ENCODE peak calls at places on chromosome 11, in ten cellular contexts. One of them, this sample, is unnamed.

GRCh38 chr11:73856001-73856663 is 20.5 kb downstream of the COA4 start:
- DNase-seq in adrenal gland: no peak
- DNase-seq in brain microvascular endothelial cell: no peak
- DNase-seq in neural progenitor cell: no peak
- DNase-seq in CD8-positive, alpha-beta memory T cell: no peak
- DNase-seq in foreskin fibroblast: no peak
- DNase-seq in HL-60: no peak
- DNase-seq in OCI-LY7: no peak
- DNase-seq in CD4-positive, alpha-beta memory T cell: no peak
- DNase-seq in breast epithelium: no peak
- DNase-seq in this sample: peak

GRCh38 chr11:31884080-31884479 is 73.0 kb upstream of the PAX6 start:
- DNase-seq in breast epithelium: no peak
- DNase-seq in CD4-positive, alpha-beta memory T cell: no peak
- DNase-seq in neural progenitor cell: no peak
- DNase-seq in HL-60: no peak
- DNase-seq in adrenal gland: no peak
- DNase-seq in brain microvascular endothelial cell: no peak
- DNase-seq in foreskin fibroblast: no peak
- DNase-seq in CD8-positive, alpha-beta memory T cell: no peak
- DNase-seq in OCI-LY7: peak
- DNase-seq in this sample: no peak

GRCh38 chr11:126061707-126062678 is 673 bp downstream of the CDON start:
- DNase-seq in brain microvascular endothelial cell: no peak
- DNase-seq in neural progenitor cell: peak
- DNase-seq in OCI-LY7: peak
- DNase-seq in HL-60: no peak
- DNase-seq in CD8-positive, alpha-beta memory T cell: no peak
- DNase-seq in CD4-positive, alpha-beta memory T cell: peak
- DNase-seq in breast epithelium: no peak
- DNase-seq in foreskin fibroblast: peak
- DNase-seq in adrenal gland: peak
- DNase-seq in this sample: peak

GRCh38 chr11:2832718-2833020 is 52.9 kb downstream of the CDKN1C start:
- DNase-seq in foreskin fibroblast: no peak
- DNase-seq in OCI-LY7: no peak
- DNase-seq in adrenal gland: no peak
- DNase-seq in neural progenitor cell: no peak
- DNase-seq in CD4-positive, alpha-beta memory T cell: no peak
- DNase-seq in HL-60: no peak
- DNase-seq in brain microvascular endothelial cell: no peak
- DNase-seq in breast epithelium: no peak
- DNase-seq in CD8-positive, alpha-beta memory T cell: no peak
- DNase-seq in this sample: no peak

GRCh38 chr11:10906521-10906920 is 48.7 kb upstream of the ZBED5 start:
- DNase-seq in CD4-positive, alpha-beta memory T cell: no peak
- DNase-seq in HL-60: no peak
- DNase-seq in CD8-positive, alpha-beta memory T cell: no peak
- DNase-seq in foreskin fibroblast: peak
- DNase-seq in neural progenitor cell: no peak
- DNase-seq in adrenal gland: no peak
- DNase-seq in OCI-LY7: no peak
- DNase-seq in breast epithelium: no peak
- DNase-seq in brain microvascular endothelial cell: peak
- DNase-seq in this sample: no peak

GRCh38 chr11:132048040-132048439 is 677.6 kb downstream of the NTM start:
- DNase-seq in neural progenitor cell: no peak
- DNase-seq in brain microvascular endothelial cell: no peak
- DNase-seq in breast epithelium: no peak
- DNase-seq in HL-60: no peak
- DNase-seq in OCI-LY7: no peak
- DNase-seq in CD8-positive, alpha-beta memory T cell: no peak
- DNase-seq in adrenal gland: no peak
- DNase-seq in foreskin fibroblast: no peak
- DNase-seq in CD4-positive, alpha-beta memory T cell: no peak
- DNase-seq in this sample: no peak

GRCh38 chr11:105297463-105297862 is 157.9 kb upstream of the CARD18 start:
- DNase-seq in CD8-positive, alpha-beta memory T cell: no peak
- DNase-seq in OCI-LY7: no peak
- DNase-seq in breast epithelium: no peak
- DNase-seq in HL-60: no peak
- DNase-seq in foreskin fibroblast: peak
- DNase-seq in CD4-positive, alpha-beta memory T cell: no peak
- DNase-seq in brain microvascular endothelial cell: no peak
- DNase-seq in adrenal gland: no peak
- DNase-seq in neural progenitor cell: no peak
- DNase-seq in this sample: no peak

GRCh38 chr11:107853070-107853469 is 5.5 kb downstream of the SLC35F2 start:
- DNase-seq in CD8-positive, alpha-beta memory T cell: no peak
- DNase-seq in HL-60: no peak
- DNase-seq in OCI-LY7: no peak
- DNase-seq in foreskin fibroblast: no peak
- DNase-seq in CD4-positive, alpha-beta memory T cell: no peak
- DNase-seq in neural progenitor cell: no peak
- DNase-seq in brain microvascular endothelial cell: no peak
- DNase-seq in adrenal gland: no peak
- DNase-seq in breast epithelium: no peak
- DNase-seq in this sample: no peak

GRCh38 chr11:10628506-10629236 is 60.2 kb upstream of the LYVE1 start:
- DNase-seq in neural progenitor cell: no peak
- DNase-seq in brain microvascular endothelial cell: no peak
- DNase-seq in breast epithelium: no peak
- DNase-seq in OCI-LY7: peak
- DNase-seq in CD8-positive, alpha-beta memory T cell: no peak
- DNase-seq in foreskin fibroblast: no peak
- DNase-seq in HL-60: no peak
- DNase-seq in CD4-positive, alpha-beta memory T cell: peak
- DNase-seq in adrenal gland: no peak
- DNase-seq in this sample: no peak

GRCh38 chr11:2693271-2693833 is 6.4 kb downstream of the KCNQ1OT1 start:
- DNase-seq in CD8-positive, alpha-beta memory T cell: no peak
- DNase-seq in neural progenitor cell: peak
- DNase-seq in brain microvascular endothelial cell: no peak
- DNase-seq in OCI-LY7: no peak
- DNase-seq in adrenal gland: no peak
- DNase-seq in foreskin fibroblast: no peak
- DNase-seq in CD4-positive, alpha-beta memory T cell: no peak
- DNase-seq in HL-60: no peak
- DNase-seq in breast epithelium: no peak
- DNase-seq in this sample: no peak

GRCh38 chr11:124823512-124824376 is 23.5 kb upstream of the MSANTD2 start:
- DNase-seq in adrenal gland: no peak
- DNase-seq in neural progenitor cell: no peak
- DNase-seq in OCI-LY7: no peak
- DNase-seq in brain microvascular endothelial cell: no peak
- DNase-seq in CD4-positive, alpha-beta memory T cell: no peak
- DNase-seq in HL-60: no peak
- DNase-seq in breast epithelium: no peak
- DNase-seq in foreskin fibroblast: no peak
- DNase-seq in CD8-positive, alpha-beta memory T cell: no peak
- DNase-seq in this sample: no peak

GRCh38 chr11:65640483-65641207 is 2.7 kb downstream of the SIPA1 start:
- DNase-seq in brain microvascular endothelial cell: no peak
- DNase-seq in HL-60: peak
- DNase-seq in breast epithelium: no peak
- DNase-seq in adrenal gland: no peak
- DNase-seq in foreskin fibroblast: no peak
- DNase-seq in CD8-positive, alpha-beta memory T cell: peak
- DNase-seq in CD4-positive, alpha-beta memory T cell: no peak
- DNase-seq in OCI-LY7: peak
- DNase-seq in neural progenitor cell: no peak
- DNase-seq in this sample: no peak

GRCh38 chr11:65641233-65642013 is 3.5 kb downstream of the SIPA1 start:
- DNase-seq in CD4-positive, alpha-beta memory T cell: no peak
- DNase-seq in foreskin fibroblast: no peak
- DNase-seq in HL-60: no peak
- DNase-seq in brain microvascular endothelial cell: no peak
- DNase-seq in breast epithelium: no peak
- DNase-seq in OCI-LY7: no peak
- DNase-seq in adrenal gland: no peak
- DNase-seq in CD8-positive, alpha-beta memory T cell: no peak
- DNase-seq in neural progenitor cell: no peak
- DNase-seq in this sample: no peak

GRCh38 chr11:65639623-65640482 is 2.0 kb downstream of the SIPA1 start:
- DNase-seq in OCI-LY7: peak
- DNase-seq in HL-60: peak
- DNase-seq in neural progenitor cell: no peak
- DNase-seq in foreskin fibroblast: no peak
- DNase-seq in CD8-positive, alpha-beta memory T cell: peak
- DNase-seq in breast epithelium: no peak
- DNase-seq in brain microvascular endothelial cell: no peak
- DNase-seq in CD4-positive, alpha-beta memory T cell: peak
- DNase-seq in adrenal gland: no peak
- DNase-seq in this sample: no peak

GRCh38 chr11:65643971-65644370 is 6.1 kb downstream of the SIPA1 start:
- DNase-seq in neural progenitor cell: no peak
- DNase-seq in brain microvascular endothelial cell: no peak
- DNase-seq in CD4-positive, alpha-beta memory T cell: no peak
- DNase-seq in OCI-LY7: no peak
- DNase-seq in HL-60: no peak
- DNase-seq in foreskin fibroblast: peak
- DNase-seq in breast epithelium: no peak
- DNase-seq in adrenal gland: no peak
- DNase-seq in CD8-positive, alpha-beta memory T cell: no peak
- DNase-seq in this sample: no peak

GRCh38 chr11:65642014-65642671 is 4.2 kb downstream of the SIPA1 start:
- DNase-seq in OCI-LY7: peak
- DNase-seq in neural progenitor cell: peak
- DNase-seq in CD8-positive, alpha-beta memory T cell: no peak
- DNase-seq in adrenal gland: no peak
- DNase-seq in brain microvascular endothelial cell: no peak
- DNase-seq in foreskin fibroblast: peak
- DNase-seq in breast epithelium: no peak
- DNase-seq in HL-60: no peak
- DNase-seq in CD4-positive, alpha-beta memory T cell: no peak
- DNase-seq in this sample: no peak
- H3K4me3 ChIP-seq in OCI-LY7: peak
- H3K4me3 ChIP-seq in neural progenitor cell: peak
- H3K4me3 ChIP-seq in CD8-positive, alpha-beta memory T cell: peak
- H3K4me3 ChIP-seq in adrenal gland: no peak
- H3K4me3 ChIP-seq in brain microvascular endothelial cell: no peak
- H3K4me3 ChIP-seq in foreskin fibroblast: no peak
- H3K4me3 ChIP-seq in breast epithelium: no peak
- H3K4me3 ChIP-seq in HL-60: peak
- H3K4me3 ChIP-seq in CD4-positive, alpha-beta memory T cell: peak
- H3K4me3 ChIP-seq in this sample: no peak

GRCh38 chr11:15942126-15942525 is 414.2 kb downstream of the SOX6 start:
- DNase-seq in brain microvascular endothelial cell: no peak
- DNase-seq in HL-60: no peak
- DNase-seq in OCI-LY7: no peak
- DNase-seq in foreskin fibroblast: no peak
- DNase-seq in adrenal gland: peak
- DNase-seq in breast epithelium: no peak
- DNase-seq in CD4-positive, alpha-beta memory T cell: no peak
- DNase-seq in neural progenitor cell: no peak
- DNase-seq in CD8-positive, alpha-beta memory T cell: no peak
- DNase-seq in this sample: no peak

GRCh38 chr11:15940462-15941205 is 415.7 kb downstream of the SOX6 start:
- DNase-seq in foreskin fibroblast: no peak
- DNase-seq in CD4-positive, alpha-beta memory T cell: no peak
- DNase-seq in OCI-LY7: no peak
- DNase-seq in adrenal gland: no peak
- DNase-seq in HL-60: no peak
- DNase-seq in breast epithelium: no peak
- DNase-seq in CD8-positive, alpha-beta memory T cell: no peak
- DNase-seq in neural progenitor cell: no peak
- DNase-seq in brain microvascular endothelial cell: no peak
- DNase-seq in this sample: no peak

GRCh38 chr11:15942936-15943335 is 413.4 kb downstream of the SOX6 start:
- DNase-seq in foreskin fibroblast: no peak
- DNase-seq in adrenal gland: no peak
- DNase-seq in OCI-LY7: no peak
- DNase-seq in CD4-positive, alpha-beta memory T cell: no peak
- DNase-seq in neural progenitor cell: no peak
- DNase-seq in CD8-positive, alpha-beta memory T cell: no peak
- DNase-seq in breast epithelium: no peak
- DNase-seq in brain microvascular endothelial cell: no peak
- DNase-seq in HL-60: no peak
- DNase-seq in this sample: no peak

GRCh38 chr11:15938983-15939382 is 417.4 kb downstream of the SOX6 start:
- DNase-seq in neural progenitor cell: no peak
- DNase-seq in OCI-LY7: no peak
- DNase-seq in brain microvascular endothelial cell: no peak
- DNase-seq in CD8-positive, alpha-beta memory T cell: no peak
- DNase-seq in foreskin fibroblast: no peak
- DNase-seq in adrenal gland: no peak
- DNase-seq in CD4-positive, alpha-beta memory T cell: no peak
- DNase-seq in HL-60: no peak
- DNase-seq in breast epithelium: no peak
- DNase-seq in this sample: no peak

GRCh38 chr11:15941206-15941770 is 415.1 kb downstream of the SOX6 start:
- DNase-seq in brain microvascular endothelial cell: no peak
- DNase-seq in breast epithelium: no peak
- DNase-seq in adrenal gland: peak
- DNase-seq in CD8-positive, alpha-beta memory T cell: no peak
- DNase-seq in HL-60: no peak
- DNase-seq in OCI-LY7: no peak
- DNase-seq in foreskin fibroblast: peak
- DNase-seq in CD4-positive, alpha-beta memory T cell: no peak
- DNase-seq in neural progenitor cell: peak
- DNase-seq in this sample: no peak
- H3K4me3 ChIP-seq in brain microvascular endothelial cell: peak
- H3K4me3 ChIP-seq in breast epithelium: peak
- H3K4me3 ChIP-seq in adrenal gland: no peak
- H3K4me3 ChIP-seq in CD8-positive, alpha-beta memory T cell: no peak
- H3K4me3 ChIP-seq in HL-60: no peak
- H3K4me3 ChIP-seq in OCI-LY7: no peak
- H3K4me3 ChIP-seq in foreskin fibroblast: peak
- H3K4me3 ChIP-seq in CD4-positive, alpha-beta memory T cell: no peak
- H3K4me3 ChIP-seq in neural progenitor cell: no peak
- H3K4me3 ChIP-seq in this sample: no peak

GRCh38 chr11:65855927-65856363 is 2.0 kb downstream of the CFL1 start:
- DNase-seq in OCI-LY7: no peak
- DNase-seq in brain microvascular endothelial cell: no peak
- DNase-seq in breast epithelium: no peak
- DNase-seq in foreskin fibroblast: no peak
- DNase-seq in CD4-positive, alpha-beta memory T cell: no peak
- DNase-seq in CD8-positive, alpha-beta memory T cell: no peak
- DNase-seq in HL-60: no peak
- DNase-seq in neural progenitor cell: peak
- DNase-seq in adrenal gland: peak
- DNase-seq in this sample: no peak
- H3K4me3 ChIP-seq in OCI-LY7: peak
- H3K4me3 ChIP-seq in brain microvascular endothelial cell: peak
- H3K4me3 ChIP-seq in breast epithelium: peak
- H3K4me3 ChIP-seq in foreskin fibroblast: peak
- H3K4me3 ChIP-seq in CD4-positive, alpha-beta memory T cell: peak
- H3K4me3 ChIP-seq in CD8-positive, alpha-beta memory T cell: peak
- H3K4me3 ChIP-seq in HL-60: peak
- H3K4me3 ChIP-seq in neural progenitor cell: peak
- H3K4me3 ChIP-seq in adrenal gland: no peak
- H3K4me3 ChIP-seq in this sample: peak

DNA sequence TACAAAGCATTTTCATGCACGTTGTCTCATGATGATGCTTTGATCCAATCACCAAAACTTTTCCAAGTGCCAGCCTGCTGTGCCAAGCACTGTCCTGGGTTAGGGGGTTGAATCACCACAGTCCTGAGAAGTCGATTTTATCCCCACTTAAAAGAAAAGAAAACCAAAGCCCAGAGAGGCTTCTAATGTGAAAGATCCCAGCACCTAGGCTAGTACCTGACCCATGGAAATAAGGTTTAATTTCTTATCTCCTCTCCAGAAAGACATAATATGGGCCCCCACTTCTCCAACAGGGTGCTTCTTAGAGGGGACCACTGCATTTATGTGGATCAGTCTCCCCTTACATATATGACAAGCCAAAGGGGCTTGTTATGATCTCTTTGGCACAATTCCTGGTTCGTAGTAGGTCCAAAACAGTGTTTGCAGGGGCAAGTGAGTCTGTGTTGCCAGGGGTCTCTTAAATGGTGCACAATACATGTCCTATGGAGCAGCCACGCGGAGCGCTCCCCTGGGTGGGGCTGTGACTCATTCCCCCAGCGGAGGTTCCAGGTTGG is 1.9 kb upstream of the BCL9L start:
- DNase-seq in CD8-positive, alpha-beta memory T cell: no peak
- DNase-seq in OCI-LY7: no peak
- DNase-seq in brain microvascular endothelial cell: no peak
- DNase-seq in adrenal gland: no peak
- DNase-seq in CD4-positive, alpha-beta memory T cell: no peak
- DNase-seq in HL-60: no peak
- DNase-seq in foreskin fibroblast: peak
- DNase-seq in breast epithelium: no peak
- DNase-seq in neural progenitor cell: no peak
- DNase-seq in this sample: no peak
- H3K4me3 ChIP-seq in CD8-positive, alpha-beta memory T cell: peak
- H3K4me3 ChIP-seq in OCI-LY7: peak
- H3K4me3 ChIP-seq in brain microvascular endothelial cell: no peak
- H3K4me3 ChIP-seq in adrenal gland: no peak
- H3K4me3 ChIP-seq in CD4-positive, alpha-beta memory T cell: no peak
- H3K4me3 ChIP-seq in HL-60: no peak
- H3K4me3 ChIP-seq in foreskin fibroblast: peak
- H3K4me3 ChIP-seq in breast epithelium: peak
- H3K4me3 ChIP-seq in neural progenitor cell: peak
- H3K4me3 ChIP-seq in this sample: peak

This sample was measured in BE2C.